ENCODE peak calls at places on chromosome 13, in seven cellular contexts. J, H, P, T, B, I and V are unnamed samples.

GRCh38 chr13:44399045-44399444 is 25.4 kb downstream of the SERP2 start:
- DNase-seq in J (no peak), H (no peak), P (no peak), T (no peak), B (peak), I (no peak), V (no peak)

GRCh38 chr13:71030789-71031188 is 836.2 kb downstream of the DACH1 start:
- DNase-seq in J (no peak), H (no peak), P (no peak), T (no peak), B (no peak), I (no peak), V (no peak)

GRCh38 chr13:78341032-78341431 is 262.3 kb downstream of the POU4F1 start:
- DNase-seq in J (no peak), H (no peak), P (no peak), T (no peak), B (no peak), I (no peak), V (no peak)

GRCh38 chr13:111031531-111031961 is 83.6 kb upstream of the ARHGEF7 start:
- DNase-seq in J (peak), H (peak), P (no peak), T (peak), B (no peak), I (no peak), V (peak)

GRCh38 chr13:34249546-34249945 is 431.6 kb downstream of the RFC3 start:
- DNase-seq in J (no peak), H (no peak), P (no peak), T (no peak), B (no peak), I (no peak), V (no peak)

GRCh38 chr13:23899555-23899954 is 2.3 kb upstream of the C1QTNF9B start:
- DNase-seq in J (peak), H (peak), P (no peak), T (peak), B (peak), I (no peak), V (peak)

GRCh38 chr13:111610077-111610476 is 289.6 kb downstream of the TEX29 start:
- DNase-seq in J (no peak), H (no peak), P (no peak), T (no peak), B (no peak), I (no peak), V (no peak)

GRCh38 chr13:26168835-26169234 is 53.3 kb downstream of the RNF6 start:
- DNase-seq in J (no peak), H (no peak), P (no peak), T (no peak), B (no peak), I (no peak), V (no peak)

GRCh38 chr13:47039106-47039505 is 142.3 kb upstream of the HTR2A start:
- DNase-seq in J (peak), H (no peak), P (no peak), T (peak), B (no peak), I (no peak), V (peak)

GRCh38 chr13:23715762-23716235 is 145.6 kb downstream of the TNFRSF19 start:
- DNase-seq in J (no peak), H (peak), P (no peak), T (no peak), B (no peak), I (no peak), V (peak)

GRCh38 chr13:94947392-94947791 is 235.0 kb upstream of the SOX21 start:
- DNase-seq in J (no peak), H (no peak), P (no peak), T (no peak), B (no peak), I (no peak), V (peak)

GRCh38 chr13:27170521-27171243 is 929 bp downstream of the USP12 start:
- DNase-seq in J (no peak), H (peak), P (peak), T (no peak), B (peak), I (peak), V (peak)

GRCh38 chr13:97367427-97367826 is 66.5 kb upstream of the RAP2A start:
- DNase-seq in J (peak), H (no peak), P (no peak), T (peak), B (no peak), I (no peak), V (no peak)

GRCh38 chr13:22198656-22199217 is 527.9 kb downstream of the FGF9 start:
- DNase-seq in J (peak), H (no peak), P (no peak), T (no peak), B (no peak), I (no peak), V (no peak)

GRCh38 chr13:50911051-50911690 is 1.6 kb downstream of the RNASEH2B start:
- DNase-seq in J (peak), H (no peak), P (no peak), T (no peak), B (peak), I (no peak), V (peak)

GRCh38 chr13:33180009-33180804 is 105.3 kb downstream of the STARD13 start:
- DNase-seq in J (no peak), H (no peak), P (no peak), T (no peak), B (peak), I (no peak), V (no peak)

GRCh38 chr13:100173203-100173602 is 84.3 kb downstream of the PCCA start:
- DNase-seq in J (no peak), H (no peak), P (no peak), T (no peak), B (no peak), I (no peak), V (no peak)

GRCh38 chr13:113882266-113882627 is 18.4 kb upstream of the GAS6 start:
- DNase-seq in J (no peak), H (no peak), P (no peak), T (no peak), B (no peak), I (no peak), V (no peak)

GRCh38 chr13:39493966-39494365 is 109.0 kb downstream of the LHFPL6 start:
- DNase-seq in J (no peak), H (no peak), P (no peak), T (no peak), B (no peak), I (no peak), V (no peak)

GRCh38 chr13:43044720-43045301 is 21.4 kb downstream of the DNAJC15 start:
- DNase-seq in J (no peak), H (no peak), P (no peak), T (no peak), B (no peak), I (no peak), V (no peak)

GRCh38 chr13:46530084-46530935 is 22.7 kb upstream of the LRCH1 start:
- DNase-seq in J (peak), H (no peak), P (no peak), T (peak), B (no peak), I (no peak), V (peak)

GRCh38 chr13:86757236-86757978 is 913.8 kb upstream of the SLITRK5 start:
- DNase-seq in J (no peak), H (no peak), P (no peak), T (no peak), B (no peak), I (peak), V (peak)

GRCh38 chr13:99230991-99231390 is 27.2 kb downstream of the GPR18 start:
- DNase-seq in J (no peak), H (no peak), P (no peak), T (no peak), B (no peak), I (no peak), V (no peak)

GRCh38 chr13:85408415-85408814 is 390.8 kb downstream of the SLITRK6 start:
- DNase-seq in J (no peak), H (no peak), P (no peak), T (no peak), B (no peak), I (no peak), V (no peak)

GRCh38 chr13:51520524-51520923 is 63.7 kb upstream of the WDFY2 start:
- DNase-seq in J (peak), H (no peak), P (no peak), T (no peak), B (peak), I (no peak), V (peak)

GRCh38 chr13:74794147-74794546 is 659.9 kb upstream of the KLF12 start:
- DNase-seq in J (no peak), H (no peak), P (no peak), T (no peak), B (peak), I (no peak), V (no peak)

GRCh38 chr13:81539643-81540150 is 1198.8 kb upstream of the SPRY2 start:
- DNase-seq in J (no peak), H (no peak), P (no peak), T (no peak), B (no peak), I (no peak), V (no peak)

GRCh38 chr13:33381906-33382305 is 96.4 kb upstream of the STARD13 start:
- DNase-seq in J (no peak), H (no peak), P (no peak), T (no peak), B (no peak), I (no peak), V (no peak)

GRCh38 chr13:26810095-26810494 is 49.5 kb upstream of the GPR12 start:
- DNase-seq in J (no peak), H (no peak), P (no peak), T (no peak), B (no peak), I (no peak), V (no peak)

GRCh38 chr13:23730251-23730650 is 158.9 kb downstream of the MIPEP start:
- DNase-seq in J (no peak), H (no peak), P (no peak), T (no peak), B (no peak), I (no peak), V (no peak)

GRCh38 chr13:40102854-40103253 is 447.4 kb downstream of the COG6 start:
- DNase-seq in J (no peak), H (peak), P (peak), T (no peak), B (no peak), I (no peak), V (peak)

GRCh38 chr13:29674532-29674931 is 79.0 kb upstream of the SLC7A1 start:
- DNase-seq in J (peak), H (no peak), P (no peak), T (no peak), B (no peak), I (no peak), V (peak)

GRCh38 chr13:21478881-21479808 is 20.0 kb upstream of the ZDHHC20 start:
- DNase-seq in J (peak), H (no peak), P (no peak), T (peak), B (peak), I (peak), V (peak)

GRCh38 chr13:25881946-25882574 is 169.8 kb downstream of the SHISA2 start:
- DNase-seq in J (peak), H (no peak), P (no peak), T (no peak), B (peak), I (no peak), V (no peak)

GRCh38 chr13:53201454-53202225 is 173.0 kb downstream of the OLFM4 start:
- DNase-seq in J (no peak), H (no peak), P (no peak), T (no peak), B (no peak), I (no peak), V (no peak)